ENCODE peak calls at places on chromosomes 5 and 9, in eight cellular contexts. One of them, this sample, is unnamed.

GRCh38 chr9:99966720-99967119 is 60.3 kb downstream of the STX17 start:
- DNase-seq in transverse colon: no peak
- DNase-seq in A549: peak
- DNase-seq in A673: no peak
- DNase-seq in esophagus squamous epithelium: no peak
- DNase-seq in effector memory CD4-positive, alpha-beta T cell: no peak
- DNase-seq in testis: no peak
- DNase-seq in breast epithelium: no peak
- DNase-seq in this sample: peak

GRCh38 chr9:114177423-114178064 is 22.2 kb downstream of the COL27A1 start:
- DNase-seq in esophagus squamous epithelium: no peak
- DNase-seq in A549: no peak
- DNase-seq in testis: no peak
- DNase-seq in A673: peak
- DNase-seq in effector memory CD4-positive, alpha-beta T cell: no peak
- DNase-seq in breast epithelium: no peak
- DNase-seq in transverse colon: no peak
- DNase-seq in this sample: peak

GRCh38 chr9:70419546-70420266 is 5.2 kb upstream of the KLF9 start:
- DNase-seq in A673: peak
- DNase-seq in transverse colon: peak
- DNase-seq in testis: peak
- DNase-seq in A549: peak
- DNase-seq in breast epithelium: peak
- DNase-seq in effector memory CD4-positive, alpha-beta T cell: peak
- DNase-seq in esophagus squamous epithelium: peak
- DNase-seq in this sample: peak

GRCh38 chr5:71681282-71681681 is 37.8 kb upstream of the CARTPT start:
- DNase-seq in transverse colon: no peak
- DNase-seq in A673: no peak
- DNase-seq in A549: peak
- DNase-seq in esophagus squamous epithelium: no peak
- DNase-seq in breast epithelium: no peak
- DNase-seq in testis: no peak
- DNase-seq in effector memory CD4-positive, alpha-beta T cell: no peak
- DNase-seq in this sample: no peak

GRCh38 chr5:112703866-112704820 is 33.5 kb upstream of the APC start:
- DNase-seq in esophagus squamous epithelium: no peak
- DNase-seq in A673: no peak
- DNase-seq in transverse colon: no peak
- DNase-seq in A549: no peak
- DNase-seq in testis: peak
- DNase-seq in effector memory CD4-positive, alpha-beta T cell: no peak
- DNase-seq in breast epithelium: no peak
- DNase-seq in this sample: peak

GRCh38 chr9:130239741-130240241 is 25.8 kb upstream of the HMCN2 start:
- DNase-seq in esophagus squamous epithelium: no peak
- DNase-seq in A673: no peak
- DNase-seq in breast epithelium: no peak
- DNase-seq in testis: no peak
- DNase-seq in transverse colon: no peak
- DNase-seq in A549: no peak
- DNase-seq in effector memory CD4-positive, alpha-beta T cell: no peak
- DNase-seq in this sample: peak

GRCh38 chr5:160434022-160434531 is 12.4 kb downstream of the PTTG1 start:
- DNase-seq in esophagus squamous epithelium: no peak
- DNase-seq in breast epithelium: no peak
- DNase-seq in transverse colon: no peak
- DNase-seq in testis: no peak
- DNase-seq in A549: no peak
- DNase-seq in effector memory CD4-positive, alpha-beta T cell: no peak
- DNase-seq in A673: no peak
- DNase-seq in this sample: no peak

GRCh38 chr9:12538842-12539584 is 154.2 kb upstream of the TYRP1 start:
- DNase-seq in esophagus squamous epithelium: no peak
- DNase-seq in testis: peak
- DNase-seq in A673: no peak
- DNase-seq in effector memory CD4-positive, alpha-beta T cell: no peak
- DNase-seq in transverse colon: no peak
- DNase-seq in A549: no peak
- DNase-seq in breast epithelium: no peak
- DNase-seq in this sample: no peak

GRCh38 chr5:151739939-151740335 is 18.5 kb downstream of the ATOX1 start:
- DNase-seq in esophagus squamous epithelium: no peak
- DNase-seq in A549: peak
- DNase-seq in A673: peak
- DNase-seq in transverse colon: no peak
- DNase-seq in effector memory CD4-positive, alpha-beta T cell: no peak
- DNase-seq in testis: no peak
- DNase-seq in breast epithelium: no peak
- DNase-seq in this sample: no peak

GRCh38 chr9:77839459-77840140 is 191.5 kb upstream of the GNA14 start:
- DNase-seq in effector memory CD4-positive, alpha-beta T cell: no peak
- DNase-seq in A673: peak
- DNase-seq in breast epithelium: no peak
- DNase-seq in esophagus squamous epithelium: no peak
- DNase-seq in transverse colon: no peak
- DNase-seq in A549: peak
- DNase-seq in testis: no peak
- DNase-seq in this sample: no peak

GRCh38 chr9:77838986-77839385 is 190.9 kb upstream of the GNA14 start:
- DNase-seq in transverse colon: no peak
- DNase-seq in testis: no peak
- DNase-seq in effector memory CD4-positive, alpha-beta T cell: no peak
- DNase-seq in A673: no peak
- DNase-seq in A549: no peak
- DNase-seq in esophagus squamous epithelium: no peak
- DNase-seq in breast epithelium: no peak
- DNase-seq in this sample: no peak

GRCh38 chr9:77844415-77844814 is 187.2 kb downstream of the GNAQ start:
- DNase-seq in esophagus squamous epithelium: no peak
- DNase-seq in A549: no peak
- DNase-seq in testis: no peak
- DNase-seq in breast epithelium: no peak
- DNase-seq in effector memory CD4-positive, alpha-beta T cell: no peak
- DNase-seq in transverse colon: no peak
- DNase-seq in A673: no peak
- DNase-seq in this sample: no peak

GRCh38 chr9:77843088-77843985 is 188.3 kb downstream of the GNAQ start:
- DNase-seq in testis: no peak
- DNase-seq in A673: no peak
- DNase-seq in transverse colon: no peak
- DNase-seq in A549: no peak
- DNase-seq in esophagus squamous epithelium: no peak
- DNase-seq in effector memory CD4-positive, alpha-beta T cell: no peak
- DNase-seq in breast epithelium: no peak
- DNase-seq in this sample: no peak

DNA sequence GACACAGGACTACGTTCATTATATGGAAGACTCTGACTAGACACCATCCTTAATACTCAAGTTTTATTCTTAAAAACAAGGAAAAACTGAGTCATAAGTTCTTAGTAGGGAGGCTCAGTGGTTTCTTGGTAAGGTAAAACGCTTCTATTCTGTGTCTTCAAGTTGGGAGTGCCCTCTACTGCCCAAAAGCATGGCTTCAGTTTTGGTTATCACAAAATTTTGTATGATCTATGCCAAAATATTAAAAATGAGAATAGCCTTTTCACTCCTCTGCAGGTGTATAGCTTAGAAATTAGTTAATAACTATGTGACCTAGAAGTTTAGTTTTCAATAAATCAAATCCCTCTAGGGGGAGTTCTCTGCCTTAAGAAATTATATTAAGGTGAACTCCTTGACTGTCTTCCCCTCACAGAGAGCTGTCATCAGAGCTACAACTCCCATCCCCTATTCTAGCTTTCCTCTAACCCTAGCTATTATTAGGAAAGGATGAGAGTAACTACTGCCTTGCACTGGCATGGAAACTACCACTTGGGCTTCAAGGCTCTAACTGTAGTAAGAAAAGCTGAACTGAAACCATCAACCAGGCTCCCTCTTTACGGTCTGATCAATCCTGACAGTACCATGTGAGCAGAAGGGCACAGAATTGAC is 189.7 kb downstream of the GNAQ start:
- DNase-seq in breast epithelium: no peak
- DNase-seq in A549: peak
- DNase-seq in esophagus squamous epithelium: no peak
- DNase-seq in effector memory CD4-positive, alpha-beta T cell: no peak
- DNase-seq in A673: no peak
- DNase-seq in testis: no peak
- DNase-seq in transverse colon: no peak
- DNase-seq in this sample: no peak
- H3K27ac ChIP-seq in breast epithelium: peak
- H3K27ac ChIP-seq in A549: peak
- H3K27ac ChIP-seq in esophagus squamous epithelium: no peak
- H3K27ac ChIP-seq in effector memory CD4-positive, alpha-beta T cell: no peak
- H3K27ac ChIP-seq in A673: no peak
- H3K27ac ChIP-seq in testis: no peak
- H3K27ac ChIP-seq in transverse colon: no peak
- H3K27ac ChIP-seq in this sample: no peak

GRCh38 chr9:33267368-33267767 is 2.5 kb downstream of the CHMP5 start:
- DNase-seq in effector memory CD4-positive, alpha-beta T cell: no peak
- DNase-seq in esophagus squamous epithelium: no peak
- DNase-seq in breast epithelium: no peak
- DNase-seq in A549: no peak
- DNase-seq in testis: no peak
- DNase-seq in A673: no peak
- DNase-seq in transverse colon: no peak
- DNase-seq in this sample: no peak
- H3K27ac ChIP-seq in effector memory CD4-positive, alpha-beta T cell: no peak
- H3K27ac ChIP-seq in esophagus squamous epithelium: peak
- H3K27ac ChIP-seq in breast epithelium: no peak
- H3K27ac ChIP-seq in A549: no peak
- H3K27ac ChIP-seq in testis: no peak
- H3K27ac ChIP-seq in A673: no peak
- H3K27ac ChIP-seq in transverse colon: no peak
- H3K27ac ChIP-seq in this sample: no peak

GRCh38 chr9:89012294-89013042 is 21.2 kb downstream of the S1PR3 start:
- DNase-seq in A673: no peak
- DNase-seq in transverse colon: no peak
- DNase-seq in effector memory CD4-positive, alpha-beta T cell: no peak
- DNase-seq in esophagus squamous epithelium: no peak
- DNase-seq in breast epithelium: no peak
- DNase-seq in testis: no peak
- DNase-seq in A549: no peak
- DNase-seq in this sample: no peak

GRCh38 chr9:89011683-89012082 is 20.4 kb downstream of the S1PR3 start:
- DNase-seq in A673: no peak
- DNase-seq in effector memory CD4-positive, alpha-beta T cell: no peak
- DNase-seq in breast epithelium: no peak
- DNase-seq in esophagus squamous epithelium: no peak
- DNase-seq in transverse colon: no peak
- DNase-seq in testis: no peak
- DNase-seq in A549: no peak
- DNase-seq in this sample: no peak

GRCh38 chr9:89010056-89010455 is 18.8 kb downstream of the S1PR3 start:
- DNase-seq in esophagus squamous epithelium: no peak
- DNase-seq in A549: no peak
- DNase-seq in A673: no peak
- DNase-seq in breast epithelium: no peak
- DNase-seq in effector memory CD4-positive, alpha-beta T cell: no peak
- DNase-seq in testis: no peak
- DNase-seq in transverse colon: no peak
- DNase-seq in this sample: no peak

GRCh38 chr9:89009049-89009840 is 18.0 kb downstream of the S1PR3 start:
- DNase-seq in transverse colon: no peak
- DNase-seq in testis: no peak
- DNase-seq in A549: no peak
- DNase-seq in esophagus squamous epithelium: no peak
- DNase-seq in A673: peak
- DNase-seq in breast epithelium: no peak
- DNase-seq in effector memory CD4-positive, alpha-beta T cell: no peak
- DNase-seq in this sample: no peak

DNA sequence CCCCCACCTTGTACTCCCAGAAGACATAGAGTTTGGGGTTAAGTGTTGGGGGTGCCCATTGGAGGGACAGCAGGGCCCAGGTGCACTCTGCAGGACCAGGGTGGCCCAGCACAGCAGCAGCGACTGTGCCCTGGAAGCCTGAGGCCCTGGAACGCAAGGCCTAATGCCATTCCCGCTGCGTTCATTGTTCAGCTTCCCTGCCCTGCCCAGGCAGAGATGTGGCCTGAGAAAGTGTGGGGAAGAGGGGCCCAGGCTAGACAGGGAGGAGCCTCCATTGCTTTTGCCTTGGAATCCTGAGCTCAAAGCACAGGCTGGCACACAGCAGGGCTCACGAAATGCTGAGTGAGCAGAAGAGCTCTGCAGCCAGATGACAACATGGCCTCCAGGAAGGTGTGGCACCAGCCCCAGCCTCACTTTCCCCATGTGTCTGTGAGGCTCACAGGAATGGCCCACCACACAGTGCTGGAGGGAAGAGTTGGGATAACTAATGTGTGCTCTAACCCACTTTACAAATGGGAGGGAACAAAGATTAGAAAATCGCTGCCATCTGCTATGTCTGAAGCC is 19.3 kb downstream of the S1PR3 start:
- DNase-seq in A673: no peak
- DNase-seq in A549: no peak
- DNase-seq in testis: no peak
- DNase-seq in esophagus squamous epithelium: no peak
- DNase-seq in effector memory CD4-positive, alpha-beta T cell: no peak
- DNase-seq in transverse colon: no peak
- DNase-seq in breast epithelium: no peak
- DNase-seq in this sample: no peak
- H3K27ac ChIP-seq in A673: no peak
- H3K27ac ChIP-seq in A549: no peak
- H3K27ac ChIP-seq in testis: no peak
- H3K27ac ChIP-seq in esophagus squamous epithelium: no peak
- H3K27ac ChIP-seq in effector memory CD4-positive, alpha-beta T cell: no peak
- H3K27ac ChIP-seq in transverse colon: no peak
- H3K27ac ChIP-seq in breast epithelium: no peak
- H3K27ac ChIP-seq in this sample: no peak

DNA sequence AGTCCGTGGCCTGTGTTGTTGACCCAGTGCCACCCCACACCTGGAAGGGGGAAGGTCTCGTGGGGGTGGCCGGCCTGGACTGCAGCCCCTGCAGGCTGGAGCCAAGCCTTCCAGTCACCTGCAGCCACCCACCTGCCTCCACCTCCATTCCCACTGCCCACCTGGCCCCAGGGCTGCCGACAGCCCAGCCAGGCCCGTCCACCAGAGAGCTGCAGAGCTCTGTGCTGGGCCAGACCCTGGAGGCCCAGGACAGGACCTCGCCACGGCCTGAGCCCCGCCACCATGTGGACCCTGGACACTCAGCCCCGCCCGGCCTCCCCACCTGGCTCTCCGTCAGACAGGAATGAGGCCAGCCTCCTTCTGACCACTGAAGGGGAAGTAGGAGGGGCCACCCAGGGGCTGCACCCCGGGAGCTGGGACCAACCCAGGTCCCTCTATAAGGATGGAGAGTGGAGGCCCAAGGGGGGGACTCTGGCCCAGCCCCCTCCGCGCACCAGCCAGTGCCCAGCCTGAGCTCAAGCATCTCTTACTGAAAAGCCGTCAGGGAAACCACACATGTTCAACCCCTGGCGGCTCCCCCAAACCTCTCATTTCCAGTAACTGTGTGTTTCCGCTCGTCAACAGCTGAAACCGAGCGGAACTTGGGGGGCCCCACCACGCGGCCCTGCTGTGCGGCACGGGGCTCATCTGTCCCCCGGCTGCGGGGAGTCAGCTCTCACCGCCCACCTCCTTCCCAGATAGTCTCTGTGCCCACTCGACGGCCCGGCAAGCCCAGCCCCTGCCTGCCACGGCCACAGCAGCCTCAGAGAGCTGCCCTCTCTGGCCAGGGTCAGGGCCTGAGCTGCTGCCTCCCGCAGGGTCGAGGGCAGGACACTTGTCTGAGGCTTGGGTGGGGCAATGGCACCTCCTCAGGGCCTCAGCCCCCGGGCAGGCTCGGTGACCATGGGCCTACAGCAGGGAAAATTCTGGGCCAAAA is 12.8 kb downstream of the NOTCH1 start:
- DNase-seq in A549: no peak
- DNase-seq in effector memory CD4-positive, alpha-beta T cell: no peak
- DNase-seq in A673: no peak
- DNase-seq in transverse colon: no peak
- DNase-seq in breast epithelium: no peak
- DNase-seq in esophagus squamous epithelium: no peak
- DNase-seq in testis: no peak
- DNase-seq in this sample: no peak
- H3K27ac ChIP-seq in A549: no peak
- H3K27ac ChIP-seq in effector memory CD4-positive, alpha-beta T cell: peak
- H3K27ac ChIP-seq in A673: peak
- H3K27ac ChIP-seq in transverse colon: peak
- H3K27ac ChIP-seq in breast epithelium: peak
- H3K27ac ChIP-seq in esophagus squamous epithelium: peak
- H3K27ac ChIP-seq in testis: no peak
- H3K27ac ChIP-seq in this sample: no peak

This sample was measured in adrenal gland.